ENCODE peak calls at places on chromosomes 6 and 20, in four cellular contexts. Z, G, F and H are unnamed samples.
A peak's percentile ranks its signal among the peaks of the same experiment; 100 is the strongest.

GRCh38 chr6:125781307-125781868 is 9.4 kb upstream of the NCOA7 start:
- DNase-seq in Z (no peak), G (no peak), F (no peak), H (no peak)

GRCh38 chr6:3310710-3311109 is 52.0 kb downstream of the PSMG4 start:
- DNase-seq in Z (no peak), G (no peak), F (no peak), H (no peak)

GRCh38 chr6:161168281-161168891 is 105.5 kb downstream of the AGPAT4 start:
- DNase-seq in Z (peak; percentile 45), G (no peak), F (peak; percentile 93), H (no peak)

GRCh38 chr20:51042657-51043247 is 19.8 kb upstream of the KCNG1 start:
- DNase-seq in Z (peak; percentile 74), G (no peak), F (no peak), H (no peak)

GRCh38 chr6:57216235-57217101 is 5.6 kb downstream of the RAB23 start:
- DNase-seq in Z (no peak), G (no peak), F (no peak), H (no peak)

GRCh38 chr6:135498178-135498841 is 770 bp upstream of the AHI1 start:
- DNase-seq in Z (peak; percentile 33), G (peak; percentile 31), F (peak; percentile 79), H (no peak)

GRCh38 chr6:105799051-105799450 is 287.1 kb upstream of the PRDM1 start:
- DNase-seq in Z (no peak), G (no peak), F (no peak), H (no peak)

GRCh38 chr20:46400253-46400652 is 6.2 kb downstream of the ELMO2 start:
- DNase-seq in Z (no peak), G (no peak), F (peak; percentile 55), H (no peak)

GRCh38 chr20:36334281-36335075 is 28.3 kb downstream of the DLGAP4 start:
- DNase-seq in Z (no peak), G (no peak), F (no peak), H (no peak)

GRCh38 chr20:32960849-32961731 is 43.1 kb downstream of the SUN5 start:
- DNase-seq in Z (no peak), G (no peak), F (no peak), H (no peak)

GRCh38 chr6:104566411-104566810 is 293.3 kb downstream of the HACE1 start:
- DNase-seq in Z (no peak), G (no peak), F (no peak), H (no peak)

GRCh38 chr6:34656378-34657036 is 40.1 kb downstream of the ILRUN start:
- DNase-seq in Z (no peak), G (no peak), F (no peak), H (peak; percentile 28)

GRCh38 chr6:22147983-22148797 is 148.6 kb downstream of the PRL start:
- DNase-seq in Z (no peak), G (no peak), F (peak; percentile 39), H (no peak)

GRCh38 chr6:104404377-104404776 is 455.3 kb downstream of the HACE1 start:
- DNase-seq in Z (no peak), G (no peak), F (peak; percentile 8), H (no peak)

GRCh38 chr20:53914091-53914860 is 156.1 kb downstream of the BCAS1 start:
- DNase-seq in Z (no peak), G (no peak), F (no peak), H (no peak)

GRCh38 chr20:57576942-57577550 is 16.1 kb downstream of the PCK1 start:
- DNase-seq in Z (no peak), G (no peak), F (no peak), H (no peak)

GRCh38 chr6:63527658-63528514 is 44.4 kb upstream of the LOC128125822 start:
- DNase-seq in Z (no peak), G (no peak), F (peak; percentile 95), H (no peak)